ENCODE peak calls at places on chromosomes 3 and 15, in ten cellular contexts. One of them, this sample, is unnamed.

GRCh38 chr3:150384517-150385212 is 23.4 kb upstream of the TSC22D2 start:
- DNase-seq in Panc1: no peak
- DNase-seq in amniotic stem cell: no peak
- DNase-seq in hepatic stellate cell: no peak
- DNase-seq in GM23248: no peak
- DNase-seq in C1 segment of cervical spinal cord: peak; percentile 4
- DNase-seq in endothelial cell: peak; percentile 32
- DNase-seq in NCI-H2081: no peak
- DNase-seq in GM03348: no peak
- DNase-seq in stimulated activated CD8-positive, alpha-beta memory T cell treated with anti-CD3 and anti-CD28 coated beads, Interleukin-15, amount 100 ng/mL, for 24 hours: no peak
- DNase-seq in this sample: no peak

GRCh38 chr3:111577798-111578685 is 17.1 kb downstream of the ZBED2 start:
- DNase-seq in amniotic stem cell: peak; percentile 65
- DNase-seq in hepatic stellate cell: peak; percentile 68
- DNase-seq in GM23248: peak; percentile 86
- DNase-seq in stimulated activated CD8-positive, alpha-beta memory T cell treated with anti-CD3 and anti-CD28 coated beads, Interleukin-15, amount 100 ng/mL, for 24 hours: no peak
- DNase-seq in Panc1: no peak
- DNase-seq in NCI-H2081: no peak
- DNase-seq in endothelial cell: peak; percentile 27
- DNase-seq in GM03348: peak; percentile 67
- DNase-seq in C1 segment of cervical spinal cord: no peak
- DNase-seq in this sample: no peak

GRCh38 chr15:68833734-68834334 is 13.1 kb upstream of the ANP32A start:
- DNase-seq in GM23248: no peak
- DNase-seq in endothelial cell: no peak
- DNase-seq in stimulated activated CD8-positive, alpha-beta memory T cell treated with anti-CD3 and anti-CD28 coated beads, Interleukin-15, amount 100 ng/mL, for 24 hours: no peak
- DNase-seq in NCI-H2081: no peak
- DNase-seq in GM03348: no peak
- DNase-seq in C1 segment of cervical spinal cord: no peak
- DNase-seq in hepatic stellate cell: no peak
- DNase-seq in amniotic stem cell: no peak
- DNase-seq in Panc1: no peak
- DNase-seq in this sample: no peak

GRCh38 chr15:77039217-77039533 is 31.7 kb downstream of the TSPAN3 start:
- DNase-seq in NCI-H2081: no peak
- DNase-seq in endothelial cell: no peak
- DNase-seq in Panc1: no peak
- DNase-seq in hepatic stellate cell: no peak
- DNase-seq in C1 segment of cervical spinal cord: no peak
- DNase-seq in GM03348: no peak
- DNase-seq in amniotic stem cell: no peak
- DNase-seq in stimulated activated CD8-positive, alpha-beta memory T cell treated with anti-CD3 and anti-CD28 coated beads, Interleukin-15, amount 100 ng/mL, for 24 hours: no peak
- DNase-seq in GM23248: no peak
- DNase-seq in this sample: no peak

GRCh38 chr3:33360136-33360825 is 79.9 kb downstream of the UBP1 start:
- DNase-seq in hepatic stellate cell: peak; percentile 49
- DNase-seq in GM03348: peak; percentile 45
- DNase-seq in NCI-H2081: no peak
- DNase-seq in endothelial cell: no peak
- DNase-seq in C1 segment of cervical spinal cord: no peak
- DNase-seq in amniotic stem cell: peak; percentile 38
- DNase-seq in stimulated activated CD8-positive, alpha-beta memory T cell treated with anti-CD3 and anti-CD28 coated beads, Interleukin-15, amount 100 ng/mL, for 24 hours: no peak
- DNase-seq in Panc1: peak; percentile 72
- DNase-seq in GM23248: peak; percentile 84
- DNase-seq in this sample: no peak

GRCh38 chr15:20355256-20355868 is 186.2 kb downstream of the GOLGA6L6 start:
- DNase-seq in C1 segment of cervical spinal cord: no peak
- DNase-seq in GM23248: no peak
- DNase-seq in amniotic stem cell: no peak
- DNase-seq in hepatic stellate cell: peak; percentile 28
- DNase-seq in endothelial cell: no peak
- DNase-seq in GM03348: peak; percentile 47
- DNase-seq in stimulated activated CD8-positive, alpha-beta memory T cell treated with anti-CD3 and anti-CD28 coated beads, Interleukin-15, amount 100 ng/mL, for 24 hours: no peak
- DNase-seq in Panc1: no peak
- DNase-seq in NCI-H2081: no peak
- DNase-seq in this sample: no peak

GRCh38 chr3:140540262-140540661 is 137.6 kb upstream of the TRIM42 start:
- DNase-seq in endothelial cell: no peak
- DNase-seq in GM23248: no peak
- DNase-seq in stimulated activated CD8-positive, alpha-beta memory T cell treated with anti-CD3 and anti-CD28 coated beads, Interleukin-15, amount 100 ng/mL, for 24 hours: no peak
- DNase-seq in GM03348: no peak
- DNase-seq in C1 segment of cervical spinal cord: no peak
- DNase-seq in NCI-H2081: no peak
- DNase-seq in Panc1: no peak
- DNase-seq in amniotic stem cell: no peak
- DNase-seq in hepatic stellate cell: no peak
- DNase-seq in this sample: no peak

GRCh38 chr3:67489816-67490215 is 164.6 kb downstream of the SUCLG2 start:
- DNase-seq in hepatic stellate cell: no peak
- DNase-seq in stimulated activated CD8-positive, alpha-beta memory T cell treated with anti-CD3 and anti-CD28 coated beads, Interleukin-15, amount 100 ng/mL, for 24 hours: no peak
- DNase-seq in endothelial cell: no peak
- DNase-seq in C1 segment of cervical spinal cord: no peak
- DNase-seq in NCI-H2081: no peak
- DNase-seq in amniotic stem cell: peak; percentile 10
- DNase-seq in Panc1: no peak
- DNase-seq in GM23248: peak; percentile 18
- DNase-seq in GM03348: peak; percentile 7
- DNase-seq in this sample: no peak

GRCh38 chr15:68303560-68304436 is 26.3 kb downstream of the FEM1B start:
- DNase-seq in amniotic stem cell: no peak
- DNase-seq in Panc1: no peak
- DNase-seq in stimulated activated CD8-positive, alpha-beta memory T cell treated with anti-CD3 and anti-CD28 coated beads, Interleukin-15, amount 100 ng/mL, for 24 hours: no peak
- DNase-seq in endothelial cell: no peak
- DNase-seq in hepatic stellate cell: peak; percentile 14
- DNase-seq in NCI-H2081: no peak
- DNase-seq in GM23248: peak; percentile 57
- DNase-seq in GM03348: no peak
- DNase-seq in C1 segment of cervical spinal cord: no peak
- DNase-seq in this sample: no peak

This sample was measured in BE2C.